ENCODE peak calls at places on chromosomes 16 and 17, in nine cellular contexts. One of them, this sample, is unnamed.

GRCh38 chr16:4390266-4391260 is 18.9 kb downstream of the VASN start:
- DNase-seq in activated CD4-positive, alpha-beta T cell treated with anti-CD3 and anti-CD28 coated beads, Interleukin-2, amount 50 U/mL, for 48 hours: no peak
- DNase-seq in stimulated activated CD8-positive, alpha-beta memory T cell treated with anti-CD3 and anti-CD28 coated beads, Interleukin-15, amount 100 ng/mL, for 24 hours: no peak
- DNase-seq in spleen: no peak
- DNase-seq in GM04504: no peak
- DNase-seq in caudate nucleus: no peak
- DNase-seq in AML-193: no peak
- DNase-seq in Peyer's patch: no peak
- DNase-seq in IMR-90: no peak
- DNase-seq in this sample: no peak

GRCh38 chr17:64147110-64148016 is 17.4 kb upstream of the ERN1 start:
- DNase-seq in activated CD4-positive, alpha-beta T cell treated with anti-CD3 and anti-CD28 coated beads, Interleukin-2, amount 50 U/mL, for 48 hours: no peak
- DNase-seq in stimulated activated CD8-positive, alpha-beta memory T cell treated with anti-CD3 and anti-CD28 coated beads, Interleukin-15, amount 100 ng/mL, for 24 hours: no peak
- DNase-seq in spleen: no peak
- DNase-seq in GM04504: no peak
- DNase-seq in caudate nucleus: no peak
- DNase-seq in AML-193: no peak
- DNase-seq in Peyer's patch: no peak
- DNase-seq in IMR-90: no peak
- DNase-seq in this sample: no peak

GRCh38 chr16:86844691-86845090 is 266.3 kb downstream of the FOXL1 start:
- DNase-seq in activated CD4-positive, alpha-beta T cell treated with anti-CD3 and anti-CD28 coated beads, Interleukin-2, amount 50 U/mL, for 48 hours: no peak
- DNase-seq in stimulated activated CD8-positive, alpha-beta memory T cell treated with anti-CD3 and anti-CD28 coated beads, Interleukin-15, amount 100 ng/mL, for 24 hours: no peak
- DNase-seq in spleen: peak; percentile 51
- DNase-seq in GM04504: no peak
- DNase-seq in caudate nucleus: no peak
- DNase-seq in AML-193: no peak
- DNase-seq in Peyer's patch: no peak
- DNase-seq in IMR-90: no peak
- DNase-seq in this sample: no peak

GRCh38 chr17:1076299-1076981 is 79.5 kb downstream of the TIMM22 start:
- DNase-seq in activated CD4-positive, alpha-beta T cell treated with anti-CD3 and anti-CD28 coated beads, Interleukin-2, amount 50 U/mL, for 48 hours: no peak
- DNase-seq in stimulated activated CD8-positive, alpha-beta memory T cell treated with anti-CD3 and anti-CD28 coated beads, Interleukin-15, amount 100 ng/mL, for 24 hours: no peak
- DNase-seq in spleen: peak; percentile 31
- DNase-seq in GM04504: no peak
- DNase-seq in caudate nucleus: no peak
- DNase-seq in AML-193: no peak
- DNase-seq in Peyer's patch: no peak
- DNase-seq in IMR-90: no peak
- DNase-seq in this sample: no peak

GRCh38 chr17:32142857-32143524 is 689 bp downstream of the RHOT1 start:
- DNase-seq in activated CD4-positive, alpha-beta T cell treated with anti-CD3 and anti-CD28 coated beads, Interleukin-2, amount 50 U/mL, for 48 hours: peak; percentile 18
- DNase-seq in stimulated activated CD8-positive, alpha-beta memory T cell treated with anti-CD3 and anti-CD28 coated beads, Interleukin-15, amount 100 ng/mL, for 24 hours: no peak
- DNase-seq in spleen: peak; percentile 83
- DNase-seq in GM04504: no peak
- DNase-seq in caudate nucleus: no peak
- DNase-seq in AML-193: peak; percentile 43
- DNase-seq in Peyer's patch: peak; percentile 31
- DNase-seq in IMR-90: peak; percentile 76
- DNase-seq in this sample: no peak

GRCh38 chr16:67431805-67432476 is 1.0 kb downstream of the HSD11B2 start:
- DNase-seq in activated CD4-positive, alpha-beta T cell treated with anti-CD3 and anti-CD28 coated beads, Interleukin-2, amount 50 U/mL, for 48 hours: no peak
- DNase-seq in stimulated activated CD8-positive, alpha-beta memory T cell treated with anti-CD3 and anti-CD28 coated beads, Interleukin-15, amount 100 ng/mL, for 24 hours: no peak
- DNase-seq in spleen: no peak
- DNase-seq in GM04504: no peak
- DNase-seq in caudate nucleus: no peak
- DNase-seq in AML-193: no peak
- DNase-seq in Peyer's patch: no peak
- DNase-seq in IMR-90: no peak
- DNase-seq in this sample: no peak

GRCh38 chr16:86033971-86034370 is 135.0 kb downstream of the IRF8 start:
- DNase-seq in activated CD4-positive, alpha-beta T cell treated with anti-CD3 and anti-CD28 coated beads, Interleukin-2, amount 50 U/mL, for 48 hours: no peak
- DNase-seq in stimulated activated CD8-positive, alpha-beta memory T cell treated with anti-CD3 and anti-CD28 coated beads, Interleukin-15, amount 100 ng/mL, for 24 hours: no peak
- DNase-seq in spleen: no peak
- DNase-seq in GM04504: no peak
- DNase-seq in caudate nucleus: no peak
- DNase-seq in AML-193: no peak
- DNase-seq in Peyer's patch: no peak
- DNase-seq in IMR-90: no peak
- DNase-seq in this sample: no peak

GRCh38 chr16:77833906-77834599 is 45.7 kb downstream of the VAT1L start:
- DNase-seq in activated CD4-positive, alpha-beta T cell treated with anti-CD3 and anti-CD28 coated beads, Interleukin-2, amount 50 U/mL, for 48 hours: no peak
- DNase-seq in stimulated activated CD8-positive, alpha-beta memory T cell treated with anti-CD3 and anti-CD28 coated beads, Interleukin-15, amount 100 ng/mL, for 24 hours: no peak
- DNase-seq in spleen: no peak
- DNase-seq in GM04504: peak; percentile 72
- DNase-seq in caudate nucleus: no peak
- DNase-seq in AML-193: no peak
- DNase-seq in Peyer's patch: no peak
- DNase-seq in IMR-90: peak; percentile 89
- DNase-seq in this sample: peak; percentile 60

GRCh38 chr16:81520560-81521135 is 76.0 kb downstream of the CMIP start:
- DNase-seq in activated CD4-positive, alpha-beta T cell treated with anti-CD3 and anti-CD28 coated beads, Interleukin-2, amount 50 U/mL, for 48 hours: no peak
- DNase-seq in stimulated activated CD8-positive, alpha-beta memory T cell treated with anti-CD3 and anti-CD28 coated beads, Interleukin-15, amount 100 ng/mL, for 24 hours: no peak
- DNase-seq in spleen: peak; percentile 42
- DNase-seq in GM04504: no peak
- DNase-seq in caudate nucleus: no peak
- DNase-seq in AML-193: no peak
- DNase-seq in Peyer's patch: no peak
- DNase-seq in IMR-90: no peak
- DNase-seq in this sample: no peak

GRCh38 chr17:17737938-17738894 is 57.0 kb downstream of the RAI1 start:
- DNase-seq in activated CD4-positive, alpha-beta T cell treated with anti-CD3 and anti-CD28 coated beads, Interleukin-2, amount 50 U/mL, for 48 hours: no peak
- DNase-seq in stimulated activated CD8-positive, alpha-beta memory T cell treated with anti-CD3 and anti-CD28 coated beads, Interleukin-15, amount 100 ng/mL, for 24 hours: no peak
- DNase-seq in spleen: no peak
- DNase-seq in GM04504: no peak
- DNase-seq in caudate nucleus: no peak
- DNase-seq in AML-193: no peak
- DNase-seq in Peyer's patch: peak; percentile 24
- DNase-seq in IMR-90: no peak
- DNase-seq in this sample: no peak

GRCh38 chr16:67883872-67884261 is 818 bp upstream of the NRN1L start:
- DNase-seq in activated CD4-positive, alpha-beta T cell treated with anti-CD3 and anti-CD28 coated beads, Interleukin-2, amount 50 U/mL, for 48 hours: peak; percentile 72
- DNase-seq in stimulated activated CD8-positive, alpha-beta memory T cell treated with anti-CD3 and anti-CD28 coated beads, Interleukin-15, amount 100 ng/mL, for 24 hours: peak; percentile 71
- DNase-seq in spleen: peak; percentile 92
- DNase-seq in GM04504: no peak
- DNase-seq in caudate nucleus: no peak
- DNase-seq in AML-193: peak; percentile 23
- DNase-seq in Peyer's patch: peak; percentile 74
- DNase-seq in IMR-90: peak; percentile 26
- DNase-seq in this sample: no peak

GRCh38 chr17:71217769-71218168 is 903.1 kb upstream of the SOX9 start:
- DNase-seq in activated CD4-positive, alpha-beta T cell treated with anti-CD3 and anti-CD28 coated beads, Interleukin-2, amount 50 U/mL, for 48 hours: no peak
- DNase-seq in stimulated activated CD8-positive, alpha-beta memory T cell treated with anti-CD3 and anti-CD28 coated beads, Interleukin-15, amount 100 ng/mL, for 24 hours: no peak
- DNase-seq in spleen: no peak
- DNase-seq in GM04504: no peak
- DNase-seq in caudate nucleus: no peak
- DNase-seq in AML-193: no peak
- DNase-seq in Peyer's patch: no peak
- DNase-seq in IMR-90: no peak
- DNase-seq in this sample: no peak

GRCh38 chr17:32259596-32259995 is 6.0 kb upstream of the RHBDL3 start:
- DNase-seq in activated CD4-positive, alpha-beta T cell treated with anti-CD3 and anti-CD28 coated beads, Interleukin-2, amount 50 U/mL, for 48 hours: no peak
- DNase-seq in stimulated activated CD8-positive, alpha-beta memory T cell treated with anti-CD3 and anti-CD28 coated beads, Interleukin-15, amount 100 ng/mL, for 24 hours: no peak
- DNase-seq in spleen: peak; percentile 17
- DNase-seq in GM04504: no peak
- DNase-seq in caudate nucleus: no peak
- DNase-seq in AML-193: no peak
- DNase-seq in Peyer's patch: no peak
- DNase-seq in IMR-90: peak; percentile 82
- DNase-seq in this sample: no peak

GRCh38 chr16:57781741-57782606 is 20.3 kb downstream of the KIFC3 start:
- DNase-seq in activated CD4-positive, alpha-beta T cell treated with anti-CD3 and anti-CD28 coated beads, Interleukin-2, amount 50 U/mL, for 48 hours: no peak
- DNase-seq in stimulated activated CD8-positive, alpha-beta memory T cell treated with anti-CD3 and anti-CD28 coated beads, Interleukin-15, amount 100 ng/mL, for 24 hours: no peak
- DNase-seq in spleen: no peak
- DNase-seq in GM04504: no peak
- DNase-seq in caudate nucleus: no peak
- DNase-seq in AML-193: no peak
- DNase-seq in Peyer's patch: no peak
- DNase-seq in IMR-90: peak; percentile 43
- DNase-seq in this sample: no peak

GRCh38 chr17:5943232-5943631 is 126.9 kb upstream of the WSCD1 start:
- DNase-seq in activated CD4-positive, alpha-beta T cell treated with anti-CD3 and anti-CD28 coated beads, Interleukin-2, amount 50 U/mL, for 48 hours: no peak
- DNase-seq in stimulated activated CD8-positive, alpha-beta memory T cell treated with anti-CD3 and anti-CD28 coated beads, Interleukin-15, amount 100 ng/mL, for 24 hours: no peak
- DNase-seq in spleen: no peak
- DNase-seq in GM04504: no peak
- DNase-seq in caudate nucleus: no peak
- DNase-seq in AML-193: no peak
- DNase-seq in Peyer's patch: no peak
- DNase-seq in IMR-90: no peak
- DNase-seq in this sample: no peak

GRCh38 chr17:44780161-44780560 is 21.4 kb downstream of the ADAM11 start:
- DNase-seq in activated CD4-positive, alpha-beta T cell treated with anti-CD3 and anti-CD28 coated beads, Interleukin-2, amount 50 U/mL, for 48 hours: no peak
- DNase-seq in stimulated activated CD8-positive, alpha-beta memory T cell treated with anti-CD3 and anti-CD28 coated beads, Interleukin-15, amount 100 ng/mL, for 24 hours: no peak
- DNase-seq in spleen: peak; percentile 61
- DNase-seq in GM04504: no peak
- DNase-seq in caudate nucleus: no peak
- DNase-seq in AML-193: no peak
- DNase-seq in Peyer's patch: no peak
- DNase-seq in IMR-90: no peak
- DNase-seq in this sample: no peak

GRCh38 chr16:23852794-23853562 is 17.2 kb downstream of the PRKCB start:
- DNase-seq in activated CD4-positive, alpha-beta T cell treated with anti-CD3 and anti-CD28 coated beads, Interleukin-2, amount 50 U/mL, for 48 hours: no peak
- DNase-seq in stimulated activated CD8-positive, alpha-beta memory T cell treated with anti-CD3 and anti-CD28 coated beads, Interleukin-15, amount 100 ng/mL, for 24 hours: no peak
- DNase-seq in spleen: no peak
- DNase-seq in GM04504: no peak
- DNase-seq in caudate nucleus: no peak
- DNase-seq in AML-193: peak; percentile 38
- DNase-seq in Peyer's patch: no peak
- DNase-seq in IMR-90: no peak
- DNase-seq in this sample: no peak

GRCh38 chr16:77307764-77308561 is 108.8 kb downstream of the SYCE1L start:
- DNase-seq in activated CD4-positive, alpha-beta T cell treated with anti-CD3 and anti-CD28 coated beads, Interleukin-2, amount 50 U/mL, for 48 hours: no peak
- DNase-seq in stimulated activated CD8-positive, alpha-beta memory T cell treated with anti-CD3 and anti-CD28 coated beads, Interleukin-15, amount 100 ng/mL, for 24 hours: no peak
- DNase-seq in spleen: no peak
- DNase-seq in GM04504: peak; percentile 17
- DNase-seq in caudate nucleus: no peak
- DNase-seq in AML-193: no peak
- DNase-seq in Peyer's patch: no peak
- DNase-seq in IMR-90: peak; percentile 50
- DNase-seq in this sample: no peak

GRCh38 chr17:17849147-17849820 is 12.5 kb upstream of the SREBF1 start:
- DNase-seq in activated CD4-positive, alpha-beta T cell treated with anti-CD3 and anti-CD28 coated beads, Interleukin-2, amount 50 U/mL, for 48 hours: peak; percentile 86
- DNase-seq in stimulated activated CD8-positive, alpha-beta memory T cell treated with anti-CD3 and anti-CD28 coated beads, Interleukin-15, amount 100 ng/mL, for 24 hours: peak; percentile 57
- DNase-seq in spleen: peak; percentile 90
- DNase-seq in GM04504: no peak
- DNase-seq in caudate nucleus: peak; percentile 32
- DNase-seq in AML-193: peak; percentile 29
- DNase-seq in Peyer's patch: peak; percentile 80
- DNase-seq in IMR-90: no peak
- DNase-seq in this sample: no peak

GRCh38 chr16:89324056-89325010 is 106.8 kb downstream of the ZNF778 start:
- DNase-seq in activated CD4-positive, alpha-beta T cell treated with anti-CD3 and anti-CD28 coated beads, Interleukin-2, amount 50 U/mL, for 48 hours: peak; percentile 76
- DNase-seq in stimulated activated CD8-positive, alpha-beta memory T cell treated with anti-CD3 and anti-CD28 coated beads, Interleukin-15, amount 100 ng/mL, for 24 hours: no peak
- DNase-seq in spleen: peak; percentile 68
- DNase-seq in GM04504: peak; percentile 82
- DNase-seq in caudate nucleus: no peak
- DNase-seq in AML-193: no peak
- DNase-seq in Peyer's patch: no peak
- DNase-seq in IMR-90: peak; percentile 92
- DNase-seq in this sample: no peak

GRCh38 chr17:31144427-31144826 is 49.6 kb downstream of the NF1 start:
- DNase-seq in activated CD4-positive, alpha-beta T cell treated with anti-CD3 and anti-CD28 coated beads, Interleukin-2, amount 50 U/mL, for 48 hours: no peak
- DNase-seq in stimulated activated CD8-positive, alpha-beta memory T cell treated with anti-CD3 and anti-CD28 coated beads, Interleukin-15, amount 100 ng/mL, for 24 hours: no peak
- DNase-seq in spleen: no peak
- DNase-seq in GM04504: no peak
- DNase-seq in caudate nucleus: no peak
- DNase-seq in AML-193: no peak
- DNase-seq in Peyer's patch: no peak
- DNase-seq in IMR-90: no peak
- DNase-seq in this sample: no peak

GRCh38 chr16:23678430-23679273 is at the start of gene PLK1:
- DNase-seq in activated CD4-positive, alpha-beta T cell treated with anti-CD3 and anti-CD28 coated beads, Interleukin-2, amount 50 U/mL, for 48 hours: peak; percentile 86
- DNase-seq in stimulated activated CD8-positive, alpha-beta memory T cell treated with anti-CD3 and anti-CD28 coated beads, Interleukin-15, amount 100 ng/mL, for 24 hours: peak; percentile 46
- DNase-seq in spleen: peak; percentile 92
- DNase-seq in GM04504: peak; percentile 58
- DNase-seq in caudate nucleus: peak; percentile 82
- DNase-seq in AML-193: peak; percentile 83
- DNase-seq in Peyer's patch: peak; percentile 62
- DNase-seq in IMR-90: peak; percentile 76
- DNase-seq in this sample: no peak

GRCh38 chr17:44987883-44988195 is 19.7 kb upstream of the C1QL1 start:
- DNase-seq in activated CD4-positive, alpha-beta T cell treated with anti-CD3 and anti-CD28 coated beads, Interleukin-2, amount 50 U/mL, for 48 hours: no peak
- DNase-seq in stimulated activated CD8-positive, alpha-beta memory T cell treated with anti-CD3 and anti-CD28 coated beads, Interleukin-15, amount 100 ng/mL, for 24 hours: no peak
- DNase-seq in spleen: no peak
- DNase-seq in GM04504: no peak
- DNase-seq in caudate nucleus: no peak
- DNase-seq in AML-193: no peak
- DNase-seq in Peyer's patch: no peak
- DNase-seq in IMR-90: no peak
- DNase-seq in this sample: no peak

GRCh38 chr17:30477758-30478115 is 529 bp downstream of the GOSR1 start:
- DNase-seq in activated CD4-positive, alpha-beta T cell treated with anti-CD3 and anti-CD28 coated beads, Interleukin-2, amount 50 U/mL, for 48 hours: no peak
- DNase-seq in stimulated activated CD8-positive, alpha-beta memory T cell treated with anti-CD3 and anti-CD28 coated beads, Interleukin-15, amount 100 ng/mL, for 24 hours: no peak
- DNase-seq in spleen: no peak
- DNase-seq in GM04504: no peak
- DNase-seq in caudate nucleus: no peak
- DNase-seq in AML-193: no peak
- DNase-seq in Peyer's patch: no peak
- DNase-seq in IMR-90: peak; percentile 19
- DNase-seq in this sample: no peak

GRCh38 chr17:83144421-83145357 is 65.3 kb downstream of the METRNL start:
- DNase-seq in activated CD4-positive, alpha-beta T cell treated with anti-CD3 and anti-CD28 coated beads, Interleukin-2, amount 50 U/mL, for 48 hours: no peak
- DNase-seq in stimulated activated CD8-positive, alpha-beta memory T cell treated with anti-CD3 and anti-CD28 coated beads, Interleukin-15, amount 100 ng/mL, for 24 hours: no peak
- DNase-seq in spleen: no peak
- DNase-seq in GM04504: peak; percentile 60
- DNase-seq in caudate nucleus: no peak
- DNase-seq in AML-193: no peak
- DNase-seq in Peyer's patch: no peak
- DNase-seq in IMR-90: peak; percentile 5
- DNase-seq in this sample: no peak

GRCh38 chr17:2125013-2125535 is 70.2 kb downstream of the HIC1 start:
- DNase-seq in activated CD4-positive, alpha-beta T cell treated with anti-CD3 and anti-CD28 coated beads, Interleukin-2, amount 50 U/mL, for 48 hours: no peak
- DNase-seq in stimulated activated CD8-positive, alpha-beta memory T cell treated with anti-CD3 and anti-CD28 coated beads, Interleukin-15, amount 100 ng/mL, for 24 hours: no peak
- DNase-seq in spleen: no peak
- DNase-seq in GM04504: no peak
- DNase-seq in caudate nucleus: no peak
- DNase-seq in AML-193: no peak
- DNase-seq in Peyer's patch: no peak
- DNase-seq in IMR-90: peak; percentile 92
- DNase-seq in this sample: no peak

GRCh38 chr17:4394208-4395110 is 28.0 kb upstream of the UBE2G1 start:
- DNase-seq in activated CD4-positive, alpha-beta T cell treated with anti-CD3 and anti-CD28 coated beads, Interleukin-2, amount 50 U/mL, for 48 hours: no peak
- DNase-seq in stimulated activated CD8-positive, alpha-beta memory T cell treated with anti-CD3 and anti-CD28 coated beads, Interleukin-15, amount 100 ng/mL, for 24 hours: no peak
- DNase-seq in spleen: no peak
- DNase-seq in GM04504: no peak
- DNase-seq in caudate nucleus: no peak
- DNase-seq in AML-193: no peak
- DNase-seq in Peyer's patch: no peak
- DNase-seq in IMR-90: no peak
- DNase-seq in this sample: no peak

GRCh38 chr17:9185688-9186289 is 164.5 kb downstream of the NTN1 start:
- DNase-seq in activated CD4-positive, alpha-beta T cell treated with anti-CD3 and anti-CD28 coated beads, Interleukin-2, amount 50 U/mL, for 48 hours: no peak
- DNase-seq in stimulated activated CD8-positive, alpha-beta memory T cell treated with anti-CD3 and anti-CD28 coated beads, Interleukin-15, amount 100 ng/mL, for 24 hours: no peak
- DNase-seq in spleen: no peak
- DNase-seq in GM04504: no peak
- DNase-seq in caudate nucleus: no peak
- DNase-seq in AML-193: no peak
- DNase-seq in Peyer's patch: no peak
- DNase-seq in IMR-90: no peak
- DNase-seq in this sample: no peak

GRCh38 chr17:59791603-59792457 is 84.4 kb downstream of the VMP1 start:
- DNase-seq in activated CD4-positive, alpha-beta T cell treated with anti-CD3 and anti-CD28 coated beads, Interleukin-2, amount 50 U/mL, for 48 hours: no peak
- DNase-seq in stimulated activated CD8-positive, alpha-beta memory T cell treated with anti-CD3 and anti-CD28 coated beads, Interleukin-15, amount 100 ng/mL, for 24 hours: no peak
- DNase-seq in spleen: no peak
- DNase-seq in GM04504: no peak
- DNase-seq in caudate nucleus: no peak
- DNase-seq in AML-193: no peak
- DNase-seq in Peyer's patch: no peak
- DNase-seq in IMR-90: peak; percentile 63
- DNase-seq in this sample: peak; percentile 67

GRCh38 chr16:4136229-4136813 is 20.1 kb upstream of the ADCY9 start:
- DNase-seq in activated CD4-positive, alpha-beta T cell treated with anti-CD3 and anti-CD28 coated beads, Interleukin-2, amount 50 U/mL, for 48 hours: no peak
- DNase-seq in stimulated activated CD8-positive, alpha-beta memory T cell treated with anti-CD3 and anti-CD28 coated beads, Interleukin-15, amount 100 ng/mL, for 24 hours: no peak
- DNase-seq in spleen: no peak
- DNase-seq in GM04504: no peak
- DNase-seq in caudate nucleus: no peak
- DNase-seq in AML-193: no peak
- DNase-seq in Peyer's patch: no peak
- DNase-seq in IMR-90: no peak
- DNase-seq in this sample: no peak

GRCh38 chr17:81160747-81161453 is 4.4 kb upstream of the PVALEF start:
- DNase-seq in activated CD4-positive, alpha-beta T cell treated with anti-CD3 and anti-CD28 coated beads, Interleukin-2, amount 50 U/mL, for 48 hours: no peak
- DNase-seq in stimulated activated CD8-positive, alpha-beta memory T cell treated with anti-CD3 and anti-CD28 coated beads, Interleukin-15, amount 100 ng/mL, for 24 hours: no peak
- DNase-seq in spleen: peak; percentile 76
- DNase-seq in GM04504: no peak
- DNase-seq in caudate nucleus: no peak
- DNase-seq in AML-193: no peak
- DNase-seq in Peyer's patch: no peak
- DNase-seq in IMR-90: no peak
- DNase-seq in this sample: no peak

This sample was measured in AG04449.